ENCODE peak calls at places on chromosomes 13 and 19, in eight cellular contexts. U is MG63; I is A549; P is adipocyte; B is MM.1S; Q is CD4-positive, alpha-beta T cell; A is A673; G is colonic mucosa. V is an unnamed sample. For H3K9me3, the result is how much of the 10 kb centered on the place peaks cover.

GRCh38 chr19:40217027-40217810 is 965 bp downstream of the TTC9B start:
- DNase-seq in B (no peak), G (peak), I (peak), Q (no peak), A (peak), U (no peak), P (no peak), V (no peak)

GRCh38 chr19:12052057-12052570 is 647 bp downstream of the ZNF878 start:
- DNase-seq in P (peak), Q (no peak), G (peak), B (no peak), U (no peak), A (no peak), I (no peak), V (no peak)

GRCh38 chr13:49690133-49690989 is 925 bp downstream of the EBPL start:
- DNase-seq in G (peak), U (peak), B (no peak), Q (no peak), P (peak), I (peak), A (peak), V (no peak)

GRCh38 chr13:47112205-47112896 is 215.5 kb upstream of the HTR2A start:
- DNase-seq in B (no peak), Q (no peak), A (no peak), I (no peak), G (no peak), P (no peak), U (no peak), V (no peak)

GRCh38 chr19:15022752-15023151 is 26.5 kb upstream of the CASP14 start:
- DNase-seq in A (no peak), U (no peak), I (no peak), G (no peak), B (no peak), Q (no peak), P (no peak), V (no peak)

GRCh38 chr19:35729021-35729420 is 11.2 kb downstream of the KMT2B start:
- DNase-seq in G (no peak), U (no peak), Q (no peak), I (no peak), P (no peak), A (no peak), B (no peak), V (no peak)

GRCh38 chr19:45919678-45920077 is 5.1 kb upstream of the NANOS2 start:
- DNase-seq in B (no peak), P (no peak), A (no peak), U (no peak), Q (no peak), I (no peak), G (no peak), V (no peak)

GRCh38 chr13:42559057-42559456 is 14.9 kb upstream of the TNFSF11 start:
- DNase-seq in A (no peak), I (no peak), B (no peak), P (no peak), Q (no peak), U (no peak), G (no peak), V (no peak)

GRCh38 chr19:52094526-52094925 is 1.0 kb downstream of the ZNF841 start:
- DNase-seq in Q (no peak), B (no peak), U (no peak), P (peak), A (no peak), G (no peak), I (no peak), V (no peak)

GRCh38 chr13:31115616-31116015 is 46.1 kb downstream of the HSPH1 start:
- DNase-seq in P (no peak), A (no peak), Q (no peak), U (no peak), I (no peak), G (no peak), B (no peak), V (no peak)

GRCh38 chr13:64551755-64552154 is 2678.4 kb downstream of the PCDH9 start:
- DNase-seq in B (no peak), G (no peak), A (peak), I (peak), P (peak), U (no peak), Q (no peak), V (no peak)

GRCh38 chr19:45090034-45090433 is 2.9 kb upstream of the PPP1R37 start:
- DNase-seq in A (no peak), U (no peak), Q (no peak), I (no peak), G (no peak), B (no peak), P (no peak), V (no peak)

GRCh38 chr19:12800873-12801465 is 631 bp downstream of the PRDX2 start:
- DNase-seq in B (peak), Q (no peak), P (peak), U (peak), A (no peak), I (no peak), G (peak), V (no peak)

GRCh38 chr13:100883453-100883852 is 208.9 kb upstream of the TMTC4 start:
- DNase-seq in P (no peak), I (no peak), Q (no peak), G (no peak), A (no peak), U (no peak), B (no peak), V (no peak)

GRCh38 chr19:772043-772442 is 21.1 kb downstream of the MISP start:
- DNase-seq in U (no peak), A (no peak), B (no peak), G (no peak), P (no peak), I (no peak), Q (no peak), V (no peak)

GRCh38 chr13:37173214-37173613 is 67.8 kb upstream of the CSNK1A1L start:
- DNase-seq in I (no peak), A (peak), G (no peak), B (no peak), Q (no peak), P (peak), U (no peak), V (no peak)

GRCh38 chr19:43905897-43906296 is 29.2 kb downstream of the ZNF45 start:
- DNase-seq in Q (no peak), P (no peak), B (no peak), G (no peak), I (no peak), A (no peak), U (no peak), V (no peak)

DNA sequence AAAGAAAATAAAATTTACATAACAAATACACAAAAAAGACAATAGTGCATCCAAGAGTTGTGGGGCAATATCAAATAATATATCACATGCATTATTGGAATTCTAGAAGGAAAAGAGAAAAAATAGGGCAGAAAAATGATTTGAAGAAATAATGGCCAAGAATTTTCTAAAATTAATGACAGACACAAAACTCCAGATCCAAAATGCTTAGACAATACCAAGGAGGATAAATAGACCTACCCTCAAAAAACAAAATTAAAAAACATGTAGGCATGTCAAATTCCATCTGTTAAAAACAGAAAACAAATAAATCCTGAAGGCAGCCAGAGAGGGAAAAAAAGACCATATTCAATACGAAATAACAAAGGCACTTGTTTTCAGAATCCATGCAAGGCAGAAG is 191.5 kb upstream of the ZNF536 start:
- DNase-seq in P (no peak), Q (no peak), G (no peak), U (no peak), B (no peak), A (no peak), I (no peak), V (no peak)
- H3K9me3 ChIP-seq in P (under half), Q (under half), G (under half), U (under half), B (under half), A (under half), I (under half), V (under half)

DNA sequence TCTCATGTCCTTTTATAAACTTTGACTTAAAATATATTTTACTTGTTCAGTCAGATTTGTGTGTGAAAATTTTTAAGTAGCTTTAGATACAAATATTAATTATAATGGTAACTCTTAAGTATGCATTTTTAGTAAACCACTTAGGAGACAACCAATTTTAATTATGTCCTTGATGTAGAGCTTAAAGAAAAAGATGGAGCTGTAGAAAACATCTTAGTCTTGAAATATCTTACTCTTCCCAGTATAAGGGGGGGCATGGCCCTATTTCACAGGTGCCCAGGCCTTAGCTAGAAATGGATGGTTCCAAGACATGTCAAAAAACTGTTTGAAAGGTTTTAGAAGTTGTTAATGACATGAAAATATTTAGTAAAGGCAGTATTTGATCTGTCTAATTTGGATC is 43.4 kb upstream of the CEACAM21 start:
- DNase-seq in I (no peak), A (no peak), U (no peak), P (no peak), Q (no peak), G (no peak), B (no peak), V (no peak)
- H3K9me3 ChIP-seq in I (under half), A (under half), U (under half), P (under half), Q (under half), G (under half), B (under half), V (under half)

GRCh38 chr19:9146882-9147281 is 6.7 kb downstream of the ZNF317 start:
- DNase-seq in Q (no peak), A (no peak), B (no peak), G (no peak), U (no peak), P (no peak), I (no peak), V (no peak)

GRCh38 chr19:9149976-9150375 is 9.8 kb downstream of the ZNF317 start:
- DNase-seq in I (no peak), P (no peak), Q (no peak), B (no peak), A (no peak), U (peak), G (no peak), V (no peak)

GRCh38 chr19:9148687-9149086 is 8.5 kb downstream of the ZNF317 start:
- DNase-seq in U (no peak), I (no peak), A (no peak), Q (no peak), G (no peak), P (no peak), B (no peak), V (no peak)

GRCh38 chr19:9151367-9151766 is 11.2 kb downstream of the ZNF317 start:
- DNase-seq in I (no peak), A (no peak), B (no peak), U (no peak), P (no peak), G (no peak), Q (no peak), V (no peak)

DNA sequence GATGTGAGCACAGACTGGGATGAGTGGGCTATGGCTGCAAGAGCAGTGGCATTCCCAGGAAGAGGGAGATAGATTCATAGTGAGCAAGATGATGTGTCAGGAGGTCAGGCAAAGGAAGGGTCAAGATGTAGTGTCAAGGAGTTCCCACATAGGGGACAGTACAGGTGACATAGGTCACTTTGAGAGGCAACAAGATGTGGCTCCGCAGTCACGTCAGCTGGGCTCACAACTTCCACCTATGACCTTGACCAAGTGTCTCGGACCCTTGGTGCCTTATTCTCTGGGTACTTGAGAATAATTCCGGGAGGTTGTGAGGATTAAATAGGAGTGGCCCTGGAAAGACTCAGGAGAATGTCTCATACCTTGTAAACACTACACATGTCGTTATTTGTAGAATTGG is 10.5 kb downstream of the ZNF317 start:
- DNase-seq in U (no peak), I (no peak), G (no peak), P (no peak), B (no peak), Q (no peak), A (no peak), V (no peak)
- H3K9me3 ChIP-seq in U (half or more), I (half or more), G (under half), P (under half), B (under half), Q (under half), A (half or more), V (under half)

GRCh38 chr19:6292006-6292405 is 12.2 kb upstream of the MLLT1 start:
- DNase-seq in P (no peak), G (no peak), B (no peak), I (no peak), U (no peak), Q (no peak), A (no peak), V (no peak)
- H3K9me3 ChIP-seq in P (half or more), G (under half), B (under half), I (under half), U (under half), Q (half or more), A (half or more), V (under half)

GRCh38 chr13:114053026-114053425 is 79.2 kb upstream of the C13orf46 start:
- DNase-seq in G (no peak), B (no peak), P (peak), Q (no peak), U (no peak), A (no peak), I (no peak), V (no peak)
- H3K9me3 ChIP-seq in G (under half), B (under half), P (under half), Q (under half), U (under half), A (under half), I (under half), V (under half)

DNA sequence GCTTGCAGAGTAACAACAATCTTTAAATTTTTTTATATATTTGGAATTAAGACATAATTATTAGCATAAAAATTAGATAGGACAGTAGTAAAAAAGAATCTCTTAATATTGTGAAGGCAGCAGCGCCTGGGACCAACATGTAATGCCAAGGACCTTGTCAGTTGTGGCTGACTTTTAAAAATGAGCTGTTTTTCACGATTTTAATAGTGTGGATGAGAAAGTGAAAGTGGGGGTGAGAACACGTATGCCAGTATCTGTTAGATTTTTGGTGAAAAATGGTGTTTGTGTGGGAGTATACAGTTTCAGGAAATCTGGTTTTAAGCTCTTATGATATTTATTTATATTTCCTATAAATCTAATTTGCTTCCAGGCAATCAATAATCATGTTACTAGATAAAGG is 125.2 kb downstream of the LMO7 start:
- DNase-seq in P (no peak), U (no peak), G (no peak), B (no peak), I (no peak), Q (no peak), A (no peak), V (no peak)
- H3K9me3 ChIP-seq in P (under half), U (under half), G (under half), B (under half), I (under half), Q (under half), A (under half), V (under half)

GRCh38 chr19:31548941-31549340 is 199.7 kb upstream of the TSHZ3 start:
- DNase-seq in P (peak), B (no peak), G (no peak), A (peak), Q (no peak), I (peak), U (peak), V (no peak)
- H3K9me3 ChIP-seq in P (under half), B (under half), G (under half), A (under half), Q (under half), I (under half), U (under half), V (under half)

GRCh38 chr19:37564624-37565369 is 29.8 kb downstream of the ZNF571 start:
- DNase-seq in Q (no peak), B (no peak), U (no peak), A (no peak), I (no peak), G (no peak), P (no peak), V (no peak)

GRCh38 chr19:37565370-37565669 is 29.3 kb downstream of the ZNF571 start:
- DNase-seq in I (no peak), U (no peak), B (no peak), G (no peak), A (no peak), P (no peak), Q (no peak), V (no peak)

GRCh38 chr19:37563518-37563917 is 31.1 kb downstream of the ZNF571 start:
- DNase-seq in P (no peak), G (no peak), U (no peak), B (no peak), A (no peak), I (no peak), Q (no peak), V (no peak)
- H3K9me3 ChIP-seq in P (under half), G (under half), U (half or more), B (under half), A (half or more), I (half or more), Q (half or more), V (half or more)

DNA sequence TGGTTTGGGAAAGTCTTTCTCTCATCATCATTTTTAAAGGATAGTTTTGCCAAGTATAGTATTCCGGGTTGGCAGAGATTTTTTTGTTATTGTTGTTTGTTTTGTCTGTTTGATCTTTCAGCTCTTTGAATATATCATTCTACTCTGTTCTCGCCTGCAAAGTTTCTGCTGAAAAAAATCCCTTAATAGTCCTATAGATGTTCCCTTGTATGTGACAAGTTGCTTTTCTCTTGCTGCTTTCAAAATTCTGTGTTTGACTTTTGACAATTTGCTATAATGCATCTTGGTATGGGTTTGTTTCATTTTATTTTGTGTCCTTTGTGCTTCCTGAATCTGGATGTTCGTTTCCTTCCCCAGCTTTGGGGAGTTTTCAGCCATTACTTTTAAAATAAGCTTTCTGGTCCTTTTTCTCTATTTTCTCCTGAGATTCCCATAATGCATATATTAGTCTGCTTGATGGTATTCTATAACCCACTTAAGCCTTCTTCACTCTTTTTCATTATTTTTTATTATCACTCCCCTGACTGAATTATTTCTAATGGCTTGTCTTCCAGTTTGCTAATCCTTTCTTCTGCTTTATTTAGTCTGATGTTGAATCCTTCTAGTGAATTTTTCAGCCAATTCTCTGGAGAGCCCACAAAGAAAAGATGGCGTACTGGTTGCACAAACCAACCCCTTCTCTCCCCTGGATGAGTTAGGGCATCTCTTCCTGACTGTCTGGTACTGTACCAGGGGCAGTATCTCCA is 14.6 kb downstream of the ZNF569 start:
- DNase-seq in A (no peak), B (no peak), U (no peak), I (no peak), P (no peak), G (no peak), Q (no peak), V (no peak)
- H3K9me3 ChIP-seq in A (half or more), B (under half), U (under half), I (half or more), P (half or more), G (under half), Q (half or more), V (half or more)